ENCODE peak calls at places on chromosomes 12 and 14, in seven cellular contexts. Q is heart left ventricle, O is GM12878, F is iPS DF 6.9, X is stomach, E is ovary, U is neuronal stem cell. R is an unnamed sample.

GRCh38 chr12:79658221-79658620 is 32.5 kb downstream of the PAWR start:
- DNase-seq in X (no peak), U (no peak), O (no peak), E (no peak), F (no peak), Q (no peak), R (no peak)

GRCh38 chr12:4271433-4272013 is 2.0 kb upstream of the CCND2 start:
- DNase-seq in X (no peak), U (no peak), O (peak; percentile 51), E (no peak), Q (no peak), F (no peak), R (no peak)

GRCh38 chr12:49917126-49917787 is 13.6 kb upstream of the FAIM2 start:
- DNase-seq in Q (no peak), F (no peak), U (no peak), O (no peak), X (no peak), E (no peak), R (no peak)

GRCh38 chr12:103800252-103800771 is 40.7 kb downstream of the NT5DC3 start:
- DNase-seq in U (no peak), O (no peak), E (peak; percentile 49), Q (peak; percentile 56), X (peak; percentile 68), F (no peak), R (peak; percentile 48)

GRCh38 chr14:69922198-69922597 is 43.0 kb downstream of the SMOC1 start:
- DNase-seq in U (no peak), O (no peak), Q (no peak), F (no peak), X (no peak), E (no peak), R (no peak)

GRCh38 chr14:104187121-104187889 is 48.9 kb downstream of the KIF26A start:
- DNase-seq in Q (no peak), F (no peak), E (no peak), O (no peak), X (no peak), U (no peak), R (no peak)

GRCh38 chr12:77433799-77434198 is 368.4 kb upstream of the E2F7 start:
- DNase-seq in Q (no peak), O (no peak), E (no peak), U (no peak), X (no peak), F (no peak), R (no peak)

GRCh38 chr12:131203666-131204415 is 250.1 kb downstream of the ADGRD1 start:
- DNase-seq in U (no peak), O (no peak), E (no peak), X (no peak), F (no peak), Q (no peak), R (no peak)

GRCh38 chr14:63910593-63911363 is 58.0 kb downstream of the SYNE2 start:
- DNase-seq in U (no peak), E (no peak), Q (no peak), O (no peak), F (no peak), X (no peak), R (no peak)

GRCh38 chr12:102534899-102535298 is 54.5 kb upstream of the IGF1 start:
- DNase-seq in E (no peak), Q (no peak), F (no peak), O (no peak), X (no peak), U (no peak), R (no peak)

DNA sequence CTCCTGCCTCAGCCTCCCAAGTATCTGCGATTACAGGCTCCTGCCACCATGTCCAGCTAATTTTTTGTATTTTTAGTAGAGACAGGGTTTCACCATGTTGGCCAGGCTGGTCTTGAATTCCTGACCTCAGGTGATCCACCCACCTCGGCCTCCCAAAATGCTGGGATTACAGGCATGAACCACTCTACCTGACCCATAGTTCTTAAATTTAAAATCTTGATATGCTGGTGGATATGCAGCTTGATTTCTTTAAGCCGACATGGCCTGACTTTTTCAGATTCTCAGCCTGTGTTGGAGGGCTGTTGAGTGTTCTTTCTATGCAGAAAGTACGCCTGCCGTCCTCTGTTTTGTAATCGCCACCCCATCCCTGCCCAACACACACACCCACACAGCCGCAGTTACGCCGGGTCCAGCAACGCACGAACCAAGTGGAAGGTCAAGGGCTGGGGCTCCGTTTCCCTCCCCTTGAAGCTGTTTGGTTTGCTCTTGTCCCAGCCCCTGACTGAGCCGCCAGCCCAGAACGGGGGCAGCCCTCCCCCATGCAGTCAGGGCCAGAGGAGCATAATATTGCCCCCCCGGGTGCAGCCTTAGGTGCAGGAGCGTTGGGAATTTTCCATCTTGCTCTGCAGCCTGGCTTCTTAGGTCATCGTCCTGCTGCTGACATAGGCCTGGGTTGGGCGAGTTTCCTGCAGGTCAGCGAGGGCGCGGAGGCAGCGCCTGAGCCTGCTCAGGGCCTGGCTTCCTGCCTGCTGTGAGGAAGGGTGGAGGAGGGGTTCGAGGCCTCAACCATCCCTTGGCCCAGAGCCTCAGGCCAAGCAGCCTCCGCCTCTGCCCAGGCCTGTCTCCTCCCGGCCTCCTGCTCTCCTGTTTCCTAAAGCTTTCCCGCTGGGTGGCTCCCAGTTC is 44.2 kb downstream of the PSMA6 start:
- DNase-seq in X (peak; percentile 94), O (no peak), U (no peak), F (peak; percentile 39), Q (peak; percentile 96), E (peak; percentile 98), R (peak; percentile 95)
- H3K36me3 ChIP-seq in X (no peaks in the 10 kb centered on the region), O (no peaks in the 10 kb centered on the region), U (no peaks in the 10 kb centered on the region), F (no peaks in the 10 kb centered on the region), Q (no peaks in the 10 kb centered on the region), E (no peaks in the 10 kb centered on the region), R (no peaks in the 10 kb centered on the region)

DNA sequence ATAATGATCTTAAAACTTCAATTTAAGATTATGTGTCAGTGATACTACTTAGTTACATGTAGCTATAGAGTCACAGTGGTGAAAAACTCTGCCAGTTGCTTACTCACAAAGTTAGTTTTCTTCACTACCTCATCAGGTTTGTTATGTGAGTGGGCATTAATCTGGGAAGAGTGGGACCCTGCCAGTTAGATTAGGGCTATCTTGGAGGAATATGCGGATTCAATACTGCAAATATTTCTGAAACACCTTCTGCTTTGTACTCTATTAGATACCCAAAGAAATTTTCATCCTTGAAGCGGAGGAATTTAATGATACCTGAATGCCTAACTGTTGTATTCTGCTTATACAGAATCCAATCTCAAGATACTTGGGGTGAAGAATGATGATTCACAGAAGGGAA is 25.1 kb downstream of the ZNF268 start:
- DNase-seq in U (no peak), Q (no peak), E (no peak), X (no peak), F (no peak), O (no peak), R (no peak)
- H3K9me3 ChIP-seq in U (peaks cover 87% of the 10 kb centered on the region), Q (peaks cover 46% of the 10 kb centered on the region), E (peaks cover 50% of the 10 kb centered on the region), X (peaks cover 100% of the 10 kb centered on the region), F (peaks cover 28% of the 10 kb centered on the region), O (peaks cover 48% of the 10 kb centered on the region), R (peaks cover 100% of the 10 kb centered on the region)

DNA sequence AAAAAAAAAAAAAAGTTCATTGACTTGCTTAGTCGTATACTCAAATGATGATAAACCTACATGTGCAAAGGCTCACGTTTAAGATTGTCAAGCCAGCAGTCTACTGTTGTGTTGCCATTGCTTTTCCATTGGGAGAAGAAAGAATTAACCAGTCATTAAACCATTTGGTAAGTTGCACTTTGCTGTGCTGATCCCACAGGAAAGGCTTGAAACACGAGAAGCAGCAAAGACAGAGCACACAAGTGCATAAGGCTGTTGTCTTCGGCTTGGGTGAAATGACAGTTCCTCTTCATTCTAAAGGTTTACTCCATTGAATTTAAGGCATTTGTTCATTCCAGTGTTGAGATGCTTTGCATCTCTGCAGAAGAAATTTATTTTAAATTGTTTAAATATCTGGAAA is 50.1 kb downstream of the ZC3H14 start:
- DNase-seq in F (no peak), O (no peak), U (no peak), E (no peak), Q (no peak), X (no peak), R (no peak)
- H3K36me3 ChIP-seq in F (peaks cover 11% of the 10 kb centered on the region), O (peaks cover 32% of the 10 kb centered on the region), U (peaks cover 13% of the 10 kb centered on the region), E (peaks cover 2% of the 10 kb centered on the region), Q (peaks cover 65% of the 10 kb centered on the region), X (peaks cover 63% of the 10 kb centered on the region), R (peaks cover 73% of the 10 kb centered on the region)

DNA sequence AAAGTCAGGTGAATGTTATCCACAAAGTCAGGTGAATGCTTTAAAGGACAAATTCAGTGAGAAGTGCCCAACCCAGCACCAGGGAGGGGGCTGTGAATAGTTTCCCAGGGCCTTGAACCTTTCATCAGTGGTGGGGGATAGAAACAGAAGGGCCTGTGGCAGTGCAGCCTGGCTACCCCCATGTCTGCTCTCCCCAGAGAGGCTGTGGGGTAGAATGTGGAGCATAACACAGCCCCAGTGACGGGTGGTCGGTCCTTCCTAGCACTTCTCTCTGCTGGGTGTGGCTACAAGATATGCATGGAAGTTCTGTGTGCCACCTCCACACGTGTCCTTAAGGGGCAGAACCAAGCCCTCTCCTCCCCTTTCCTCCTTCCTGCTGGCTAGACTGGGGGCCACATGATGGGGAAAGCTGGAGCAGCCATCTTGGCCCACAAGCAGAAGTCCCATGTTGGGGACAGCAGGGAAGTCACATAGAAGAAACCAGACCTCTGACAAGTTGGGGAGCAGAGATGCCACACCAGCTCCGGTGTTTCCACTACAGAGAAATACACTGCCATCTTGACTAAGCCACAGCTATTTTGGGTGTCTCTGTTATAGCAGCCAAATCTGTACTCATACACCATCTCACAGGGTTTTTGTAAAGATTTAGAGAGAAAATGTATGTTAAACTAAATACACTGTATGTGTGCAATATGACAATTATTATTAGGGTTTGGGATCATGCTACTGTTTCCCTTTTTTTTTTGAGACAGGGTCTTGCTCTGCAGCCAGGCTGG is 17.0 kb downstream of the RITA1 start:
- DNase-seq in E (no peak), U (no peak), O (no peak), Q (no peak), F (no peak), X (no peak), R (peak; percentile 23)
- H3K9me3 ChIP-seq in E (no peaks in the 10 kb centered on the region), U (peaks cover 7% of the 10 kb centered on the region), O (no peaks in the 10 kb centered on the region), Q (no peaks in the 10 kb centered on the region), F (no peaks in the 10 kb centered on the region), X (no peaks in the 10 kb centered on the region), R (no peaks in the 10 kb centered on the region)

R was measured in lower lobe of right lung.